ENCODE peak calls at places on chromosome X, in five cellular contexts. P is SK-N-SH, W is heart left ventricle, Z is cardiac muscle cell, X is IMR-90. F is an unnamed sample.
A peak's percentile ranks its signal among the peaks of the same experiment; 100 is the strongest.

GRCh38 chrX:18861436-18861950 is 122.4 kb downstream of the PHKA2 start:
- DNase-seq in W (no peak), X (no peak), Z (no peak), P (no peak), F (no peak)

GRCh38 chrX:55715847-55716246 is 1.7 kb upstream of the RRAGB start:
- DNase-seq in W (no peak), X (no peak), Z (no peak), P (no peak), F (no peak)

GRCh38 chrX:38006283-38006682 is at the start of gene SYTL5:
- DNase-seq in P (no peak), Z (no peak), W (no peak), X (no peak), F (no peak)

GRCh38 chrX:40277672-40278071 is 179.9 kb upstream of the BCOR start:
- DNase-seq in P (no peak), Z (no peak), X (no peak), W (no peak), F (no peak)

GRCh38 chrX:38561951-38562719 is 793 bp downstream of the TSPAN7 start:
- DNase-seq in Z (no peak), X (no peak), W (peak; percentile 16), P (peak; percentile 54), F (peak; percentile 46)

GRCh38 chrX:12307961-12308360 is 169.7 kb downstream of the FRMPD4 start:
- DNase-seq in W (no peak), X (no peak), P (no peak), Z (no peak), F (no peak)

GRCh38 chrX:960821-961220 is 251.6 kb downstream of the CRLF2 start:
- DNase-seq in W (no peak), Z (no peak), P (no peak), X (no peak), F (peak; percentile 14)

GRCh38 chrX:7144126-7144525 is 3.4 kb upstream of the STS start:
- DNase-seq in X (no peak), Z (no peak), W (no peak), P (no peak), F (no peak)

GRCh38 chrX:116240446-116240845 is 69.9 kb downstream of the AGTR2 start:
- DNase-seq in X (no peak), W (no peak), Z (no peak), P (no peak), F (no peak)

GRCh38 chrX:139889760-139890159 is 43.1 kb downstream of the ATP11C start:
- DNase-seq in P (no peak), W (no peak), Z (peak; percentile 30), X (peak; percentile 31), F (no peak)

GRCh38 chrX:115344885-115345653 is 55.6 kb downstream of the LUZP4 start:
- DNase-seq in Z (peak; percentile 97), X (peak; percentile 95), P (peak; percentile 58), W (peak; percentile 80), F (peak; percentile 89)

GRCh38 chrX:155048997-155049619 is 21.8 kb downstream of the CMC4 start:
- DNase-seq in P (peak; percentile 39), X (peak; percentile 55), Z (peak; percentile 74), W (peak; percentile 40), F (no peak)

GRCh38 chrX:43448688-43449087 is 207.4 kb upstream of the MAOA start:
- DNase-seq in W (no peak), P (no peak), X (no peak), Z (no peak), F (no peak)

GRCh38 chrX:11913001-11913400 is 155.0 kb downstream of the MSL3 start:
- DNase-seq in P (no peak), W (no peak), Z (peak; percentile 29), X (no peak), F (no peak)

GRCh38 chrX:154013614-154014360 is 5.9 kb downstream of the IRAK1 start:
- DNase-seq in Z (peak; percentile 36), P (peak; percentile 88), X (peak; percentile 10), W (no peak), F (no peak)

GRCh38 chrX:54641530-54641929 is 111.5 kb downstream of the GNL3L start:
- DNase-seq in W (no peak), P (no peak), X (no peak), Z (no peak), F (no peak)

GRCh38 chrX:129701624-129702069 is 37.1 kb upstream of the XPNPEP2 start:
- DNase-seq in P (no peak), Z (peak; percentile 90), W (peak; percentile 75), X (peak; percentile 31), F (no peak)

GRCh38 chrX:153410328-153410727 is 944 bp upstream of the ZFP92 start:
- DNase-seq in Z (no peak), X (no peak), P (no peak), W (no peak), F (no peak)

GRCh38 chrX:34559325-34559724 is 97.8 kb downstream of the TMEM47 start:
- DNase-seq in X (peak; percentile 17), P (no peak), Z (peak; percentile 4), W (no peak), F (no peak)

GRCh38 chrX:16993791-16994318 is 47.4 kb downstream of the REPS2 start:
- DNase-seq in W (no peak), P (no peak), X (no peak), Z (no peak), F (no peak)

GRCh38 chrX:17397074-17397473 is 22.1 kb downstream of the NHS start:
- DNase-seq in X (peak; percentile 23), Z (peak; percentile 38), W (no peak), P (no peak), F (no peak)

GRCh38 chrX:10441464-10441863 is 178.9 kb downstream of the MID1 start:
- DNase-seq in X (no peak), W (no peak), Z (no peak), P (no peak), F (no peak)

GRCh38 chrX:68920541-68920940 is 91.7 kb downstream of the EFNB1 start:
- DNase-seq in X (no peak), P (no peak), Z (peak; percentile 60), W (peak; percentile 35), F (no peak)

GRCh38 chrX:54978448-54978847 is 15.5 kb downstream of the PFKFB1 start:
- DNase-seq in Z (no peak), X (peak; percentile 1), P (no peak), W (no peak), F (no peak)

GRCh38 chrX:14899607-14900006 is 26.4 kb downstream of the MOSPD2 start:
- DNase-seq in P (no peak), W (no peak), Z (peak; percentile 49), X (peak; percentile 78), F (no peak)

GRCh38 chrX:120299928-120300327 is 11.3 kb downstream of the TMEM255A start:
- DNase-seq in X (no peak), W (no peak), P (no peak), Z (no peak), F (no peak)

GRCh38 chrX:17494231-17494630 is 119.2 kb downstream of the NHS start:
- DNase-seq in Z (no peak), P (no peak), X (no peak), W (no peak), F (no peak)

GRCh38 chrX:16772460-16772859 is 13.8 kb upstream of the TXLNG start:
- DNase-seq in W (no peak), P (no peak), X (no peak), Z (no peak), F (no peak)

GRCh38 chrX:102154218-102154860 is 1.4 kb downstream of the BEX5 start:
- DNase-seq in W (no peak), P (peak; percentile 16), Z (no peak), X (no peak), F (no peak)

GRCh38 chrX:131741103-131741581 is 197.3 kb downstream of the OR13H1 start:
- DNase-seq in Z (no peak), X (peak; percentile 81), P (peak; percentile 48), W (no peak), F (no peak)

GRCh38 chrX:112714357-112714918 is 34.7 kb upstream of the LHFPL1 start:
- DNase-seq in Z (no peak), P (no peak), W (no peak), X (peak; percentile 57), F (no peak)

GRCh38 chrX:40444798-40445496 is 135.8 kb upstream of the ATP6AP2 start:
- DNase-seq in P (no peak), W (no peak), X (no peak), Z (no peak), F (no peak)

GRCh38 chrX:63503541-63503940 is 152.4 kb upstream of the SPIN4 start:
- DNase-seq in Z (peak; percentile 70), X (peak; percentile 20), P (no peak), W (no peak), F (no peak)

GRCh38 chrX:80423000-80423399 is 2.8 kb downstream of the TENT5D start:
- DNase-seq in P (no peak), W (no peak), Z (no peak), X (no peak), F (no peak)

GRCh38 chrX:56813318-56813837 is 84.3 kb downstream of the NBDY start:
- DNase-seq in Z (peak; percentile 87), W (no peak), X (peak; percentile 31), P (no peak), F (no peak)

GRCh38 chrX:38798956-38799355 is 2.3 kb upstream of the MID1IP1 start:
- DNase-seq in Z (peak; percentile 21), W (no peak), P (no peak), X (peak; percentile 72), F (no peak)

GRCh38 chrX:29257516-29257915 is 670.3 kb downstream of the IL1RAPL1 start:
- DNase-seq in X (peak; percentile 60), W (no peak), Z (peak; percentile 70), P (no peak), F (no peak)

GRCh38 chrX:45571453-45571852 is 370.8 kb upstream of the DIPK2B start:
- DNase-seq in X (no peak), P (no peak), W (no peak), Z (no peak), F (no peak)

GRCh38 chrX:53287493-53288138 is 6.2 kb upstream of the IQSEC2 start:
- DNase-seq in Z (peak; percentile 57), P (peak; percentile 79), W (peak; percentile 67), X (peak; percentile 66), F (peak; percentile 44)
- H3K4me3 ChIP-seq in Z (no peak overlapping the region), P (peak overlapping the region; percentile 21), W (no peak overlapping the region), X (no peak overlapping the region), F (no peak overlapping the region)

GRCh38 chrX:126824596-126824995 is 5.1 kb downstream of the PRR32 start:
- DNase-seq in P (no peak), X (no peak), W (no peak), Z (no peak), F (no peak)
- H3K4me1 ChIP-seq in P (no peaks in the 10 kb centered on the region), X (no peaks in the 10 kb centered on the region), W (no peaks in the 10 kb centered on the region), Z (peaks cover 4% of the 10 kb centered on the region), F (no peaks in the 10 kb centered on the region)

GRCh38 chrX:78945186-78945912 is at the start of gene P2RY10:
- DNase-seq in Z (no peak), X (no peak), P (no peak), W (no peak), F (no peak)
- H3K4me3 ChIP-seq in Z (no peak within 1 kb of the TSS), X (no peak within 1 kb of the TSS), P (no peak within 1 kb of the TSS), W (no peak within 1 kb of the TSS), F (no peak within 1 kb of the TSS)

DNA sequence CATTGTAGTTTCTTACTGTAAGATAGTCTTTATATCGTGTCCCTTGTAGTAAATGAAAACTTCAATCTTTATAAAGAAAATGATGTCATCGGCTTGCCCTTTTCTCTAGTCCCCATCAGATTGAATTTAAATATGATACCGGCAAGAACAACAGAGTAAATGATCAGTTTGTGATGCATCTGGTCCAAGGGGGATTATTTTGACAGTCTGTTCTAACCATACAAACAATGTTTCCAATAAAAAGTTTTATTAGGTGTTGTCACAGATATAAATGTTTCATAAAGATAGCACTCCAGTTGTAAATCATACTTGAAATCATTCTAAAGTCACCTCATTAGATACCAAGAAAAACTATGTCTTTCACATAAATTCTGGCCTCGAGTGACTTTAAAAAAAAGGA is 72.3 kb downstream of the SLC9A6 start:
- DNase-seq in X (no peak), W (no peak), P (no peak), Z (no peak), F (no peak)
- H3K4me1 ChIP-seq in X (peaks cover 6% of the 10 kb centered on the region), W (no peaks in the 10 kb centered on the region), P (no peaks in the 10 kb centered on the region), Z (no peaks in the 10 kb centered on the region), F (no peaks in the 10 kb centered on the region)

GRCh38 chrX:49308604-49309269 is 5.3 kb downstream of the GAGE10 start:
- DNase-seq in Z (peak; percentile 55), W (no peak), X (no peak), P (no peak), F (no peak)
- H3K4me3 ChIP-seq in Z (no peak overlapping the region), W (peak overlapping the region; percentile 39), X (no peak overlapping the region), P (peak overlapping the region; percentile 9), F (peak overlapping the region; percentile 16)